ENCODE peak calls at places on chromosomes 4 and X, in five cellular contexts. One of them, this sample, is unnamed.

GRCh38 chr4:83074086-83074704 is 39.2 kb downstream of the COPS4 start:
- DNase-seq in A549: peak
- DNase-seq in suprapubic skin: no peak
- DNase-seq in vagina: no peak
- DNase-seq in lower lobe of right lung: no peak
- DNase-seq in this sample: peak

GRCh38 chr4:169215656-169216055 is 55.1 kb downstream of the SH3RF1 start:
- DNase-seq in A549: no peak
- DNase-seq in suprapubic skin: no peak
- DNase-seq in vagina: no peak
- DNase-seq in lower lobe of right lung: no peak
- DNase-seq in this sample: no peak

GRCh38 chrX:19863237-19864223 is 23.9 kb downstream of the SH3KBP1 start:
- DNase-seq in A549: no peak
- DNase-seq in suprapubic skin: no peak
- DNase-seq in vagina: no peak
- DNase-seq in lower lobe of right lung: no peak
- DNase-seq in this sample: no peak

GRCh38 chr4:15100994-15101695 is 98.9 kb downstream of the CPEB2 start:
- DNase-seq in A549: no peak
- DNase-seq in suprapubic skin: no peak
- DNase-seq in vagina: no peak
- DNase-seq in lower lobe of right lung: no peak
- DNase-seq in this sample: peak

GRCh38 chrX:1564750-1565683 is 26.4 kb upstream of the AKAP17A start:
- DNase-seq in A549: no peak
- DNase-seq in suprapubic skin: peak
- DNase-seq in vagina: peak
- DNase-seq in lower lobe of right lung: no peak
- DNase-seq in this sample: no peak

GRCh38 chrX:25005382-25006185 is 10.2 kb downstream of the ARX start:
- DNase-seq in A549: no peak
- DNase-seq in suprapubic skin: no peak
- DNase-seq in vagina: no peak
- DNase-seq in lower lobe of right lung: no peak
- DNase-seq in this sample: no peak

GRCh38 chr4:86235549-86235948 is 124.3 kb downstream of the MAPK10 start:
- DNase-seq in A549: no peak
- DNase-seq in suprapubic skin: no peak
- DNase-seq in vagina: no peak
- DNase-seq in lower lobe of right lung: no peak
- DNase-seq in this sample: no peak

GRCh38 chrX:30935985-30936384 is 46.9 kb upstream of the TAB3 start:
- DNase-seq in A549: peak
- DNase-seq in suprapubic skin: no peak
- DNase-seq in vagina: no peak
- DNase-seq in lower lobe of right lung: no peak
- DNase-seq in this sample: peak

GRCh38 chrX:19683817-19684216 is 168.5 kb upstream of the MAP3K15 start:
- DNase-seq in A549: no peak
- DNase-seq in suprapubic skin: no peak
- DNase-seq in vagina: no peak
- DNase-seq in lower lobe of right lung: no peak
- DNase-seq in this sample: no peak

GRCh38 chr4:10942166-10942565 is 257.6 kb upstream of the CLNK start:
- DNase-seq in A549: no peak
- DNase-seq in suprapubic skin: no peak
- DNase-seq in vagina: no peak
- DNase-seq in lower lobe of right lung: no peak
- DNase-seq in this sample: peak

GRCh38 chr4:2432991-2433530 is 14.3 kb downstream of the CFAP99 start:
- DNase-seq in A549: no peak
- DNase-seq in suprapubic skin: no peak
- DNase-seq in vagina: no peak
- DNase-seq in lower lobe of right lung: no peak
- DNase-seq in this sample: no peak

GRCh38 chr4:145937990-145938611 is 522 bp downstream of the ZNF827 start:
- DNase-seq in A549: no peak
- DNase-seq in suprapubic skin: no peak
- DNase-seq in vagina: no peak
- DNase-seq in lower lobe of right lung: no peak
- DNase-seq in this sample: peak

GRCh38 chrX:136810493-136810892 is 29.8 kb upstream of the ARHGEF6 start:
- DNase-seq in A549: no peak
- DNase-seq in suprapubic skin: no peak
- DNase-seq in vagina: no peak
- DNase-seq in lower lobe of right lung: no peak
- DNase-seq in this sample: no peak

GRCh38 chr4:141220271-141220654 is 432 bp upstream of the ZNF330 start:
- DNase-seq in A549: no peak
- DNase-seq in suprapubic skin: no peak
- DNase-seq in vagina: no peak
- DNase-seq in lower lobe of right lung: no peak
- DNase-seq in this sample: no peak

GRCh38 chr4:186810613-186811150 is 87.0 kb upstream of the FAT1 start:
- DNase-seq in A549: no peak
- DNase-seq in suprapubic skin: no peak
- DNase-seq in vagina: no peak
- DNase-seq in lower lobe of right lung: no peak
- DNase-seq in this sample: no peak

GRCh38 chr4:145234086-145234694 is 53.8 kb upstream of the OTUD4 start:
- DNase-seq in A549: peak
- DNase-seq in suprapubic skin: no peak
- DNase-seq in vagina: no peak
- DNase-seq in lower lobe of right lung: no peak
- DNase-seq in this sample: peak

GRCh38 chrX:9656277-9656676 is 109.4 kb downstream of the GPR143 start:
- DNase-seq in A549: no peak
- DNase-seq in suprapubic skin: no peak
- DNase-seq in vagina: no peak
- DNase-seq in lower lobe of right lung: no peak
- DNase-seq in this sample: no peak

GRCh38 chr4:156169861-156170260 is 216.2 kb upstream of the CTSO start:
- DNase-seq in A549: no peak
- DNase-seq in suprapubic skin: no peak
- DNase-seq in vagina: no peak
- DNase-seq in lower lobe of right lung: no peak
- DNase-seq in this sample: peak

GRCh38 chr4:80374180-80374579 is 38.6 kb downstream of the CFAP299 start:
- DNase-seq in A549: no peak
- DNase-seq in suprapubic skin: no peak
- DNase-seq in vagina: no peak
- DNase-seq in lower lobe of right lung: no peak
- DNase-seq in this sample: no peak

GRCh38 chr4:40423735-40424134 is 88.6 kb downstream of the CHRNA9 start:
- DNase-seq in A549: no peak
- DNase-seq in suprapubic skin: no peak
- DNase-seq in vagina: no peak
- DNase-seq in lower lobe of right lung: no peak
- DNase-seq in this sample: peak
- TF ChIP-seq CTCF in A549: no peak
- TF ChIP-seq CTCF in suprapubic skin: no peak
- TF ChIP-seq CTCF in vagina: no peak
- TF ChIP-seq CTCF in lower lobe of right lung: no peak
- TF ChIP-seq CTCF in this sample: no peak

DNA sequence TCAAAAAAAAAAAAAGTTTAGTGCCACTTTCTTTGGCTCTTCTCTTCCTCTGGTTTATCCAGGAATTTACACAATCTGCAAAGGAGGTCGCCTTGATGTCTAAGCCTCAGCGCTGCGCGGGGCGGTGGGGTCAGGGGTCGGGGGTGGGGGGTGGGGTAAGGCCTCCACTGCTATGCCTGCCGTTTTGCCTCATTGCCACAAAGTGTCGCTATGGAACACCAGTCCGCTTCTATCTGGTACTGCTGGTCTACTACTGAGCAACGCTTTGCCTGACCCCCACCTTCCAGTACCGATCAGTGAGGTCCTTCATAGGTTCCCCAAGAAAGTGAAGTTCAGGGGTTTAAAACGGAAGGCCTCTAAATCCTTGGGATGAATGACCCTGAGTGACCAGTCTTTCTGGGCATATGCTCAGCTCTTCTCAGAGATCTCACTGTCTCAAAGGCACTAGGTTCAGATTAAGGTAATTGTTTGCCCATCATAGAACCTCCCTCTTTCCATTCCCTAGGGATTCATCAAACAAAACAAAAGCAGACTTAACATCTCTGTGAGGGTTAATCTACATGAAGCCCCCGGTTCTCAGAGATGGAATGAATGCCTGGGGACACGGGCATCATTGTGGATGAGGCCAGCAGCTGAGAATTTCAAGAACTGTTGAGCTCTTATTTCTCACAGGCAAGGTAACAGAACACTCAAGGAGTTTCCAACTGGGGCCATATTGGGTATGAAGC is 16.9 kb upstream of the TSR2 start:
- DNase-seq in A549: no peak
- DNase-seq in suprapubic skin: no peak
- DNase-seq in vagina: no peak
- DNase-seq in lower lobe of right lung: no peak
- DNase-seq in this sample: no peak
- TF ChIP-seq CTCF in A549: no peak
- TF ChIP-seq CTCF in suprapubic skin: no peak
- TF ChIP-seq CTCF in vagina: no peak
- TF ChIP-seq CTCF in lower lobe of right lung: no peak
- TF ChIP-seq CTCF in this sample: no peak

GRCh38 chr4:932713-933070 is 432 bp downstream of the TMEM175 start:
- DNase-seq in A549: no peak
- DNase-seq in suprapubic skin: peak
- DNase-seq in vagina: no peak
- DNase-seq in lower lobe of right lung: no peak
- DNase-seq in this sample: no peak
- TF ChIP-seq CTCF in A549: no peak
- TF ChIP-seq CTCF in suprapubic skin: no peak
- TF ChIP-seq CTCF in vagina: no peak
- TF ChIP-seq CTCF in lower lobe of right lung: no peak
- TF ChIP-seq CTCF in this sample: no peak

GRCh38 chr4:118865091-118865708 is 23.5 kb upstream of the SYNPO2 start:
- DNase-seq in A549: peak
- DNase-seq in suprapubic skin: no peak
- DNase-seq in vagina: no peak
- DNase-seq in lower lobe of right lung: no peak
- DNase-seq in this sample: peak
- TF ChIP-seq CTCF in A549: peak
- TF ChIP-seq CTCF in suprapubic skin: peak
- TF ChIP-seq CTCF in vagina: peak
- TF ChIP-seq CTCF in lower lobe of right lung: peak
- TF ChIP-seq CTCF in this sample: peak

DNA sequence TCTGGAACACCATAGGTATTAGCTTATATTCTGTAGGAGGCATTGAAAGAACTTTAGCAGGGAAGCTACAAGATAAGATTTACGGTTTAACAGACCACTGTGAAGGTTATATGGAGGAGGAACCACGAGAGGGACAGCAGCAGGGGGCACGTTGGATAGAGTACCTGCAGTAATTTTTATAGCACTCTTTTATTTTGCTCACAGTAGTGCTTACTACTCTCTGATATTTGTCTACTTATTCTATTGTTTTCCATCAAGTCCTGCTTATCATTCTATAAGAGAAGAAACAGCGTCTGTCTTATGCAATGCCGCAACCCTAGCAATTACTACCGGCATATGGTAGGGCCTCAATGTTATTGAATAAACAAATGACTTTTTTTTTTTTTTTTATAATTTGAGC is 122.5 kb downstream of the PCDH7 start:
- DNase-seq in A549: no peak
- DNase-seq in suprapubic skin: no peak
- DNase-seq in vagina: no peak
- DNase-seq in lower lobe of right lung: no peak
- DNase-seq in this sample: no peak
- TF ChIP-seq CTCF in A549: no peak
- TF ChIP-seq CTCF in suprapubic skin: no peak
- TF ChIP-seq CTCF in vagina: no peak
- TF ChIP-seq CTCF in lower lobe of right lung: no peak
- TF ChIP-seq CTCF in this sample: no peak

DNA sequence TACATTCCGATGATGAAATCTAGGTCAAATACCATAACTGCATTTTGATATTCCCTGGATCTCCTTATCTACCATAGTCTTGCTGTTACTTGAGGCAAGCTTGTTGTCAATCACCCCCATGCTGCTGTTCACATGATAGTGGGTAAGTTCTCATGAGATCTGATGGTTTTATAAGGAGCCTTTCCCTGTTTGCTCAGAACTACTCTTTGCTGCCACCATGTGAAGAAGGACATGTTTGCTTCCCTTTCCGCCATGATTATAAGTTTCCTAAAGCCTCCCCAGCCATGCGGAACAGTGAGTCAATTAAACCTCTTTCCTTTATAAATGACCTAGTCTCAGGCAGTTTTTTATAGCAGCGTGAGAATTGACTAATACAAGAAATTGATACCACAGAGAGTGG is 432.0 kb downstream of the GLUD2 start:
- DNase-seq in A549: no peak
- DNase-seq in suprapubic skin: no peak
- DNase-seq in vagina: no peak
- DNase-seq in lower lobe of right lung: no peak
- DNase-seq in this sample: no peak
- TF ChIP-seq CTCF in A549: no peak
- TF ChIP-seq CTCF in suprapubic skin: no peak
- TF ChIP-seq CTCF in vagina: no peak
- TF ChIP-seq CTCF in lower lobe of right lung: no peak
- TF ChIP-seq CTCF in this sample: no peak

GRCh38 chr4:7323872-7324650 is 110.7 kb downstream of the PSAPL1 start:
- DNase-seq in A549: peak
- DNase-seq in suprapubic skin: no peak
- DNase-seq in vagina: no peak
- DNase-seq in lower lobe of right lung: peak
- DNase-seq in this sample: no peak
- TF ChIP-seq CTCF in A549: no peak
- TF ChIP-seq CTCF in suprapubic skin: no peak
- TF ChIP-seq CTCF in vagina: no peak
- TF ChIP-seq CTCF in lower lobe of right lung: no peak
- TF ChIP-seq CTCF in this sample: no peak

DNA sequence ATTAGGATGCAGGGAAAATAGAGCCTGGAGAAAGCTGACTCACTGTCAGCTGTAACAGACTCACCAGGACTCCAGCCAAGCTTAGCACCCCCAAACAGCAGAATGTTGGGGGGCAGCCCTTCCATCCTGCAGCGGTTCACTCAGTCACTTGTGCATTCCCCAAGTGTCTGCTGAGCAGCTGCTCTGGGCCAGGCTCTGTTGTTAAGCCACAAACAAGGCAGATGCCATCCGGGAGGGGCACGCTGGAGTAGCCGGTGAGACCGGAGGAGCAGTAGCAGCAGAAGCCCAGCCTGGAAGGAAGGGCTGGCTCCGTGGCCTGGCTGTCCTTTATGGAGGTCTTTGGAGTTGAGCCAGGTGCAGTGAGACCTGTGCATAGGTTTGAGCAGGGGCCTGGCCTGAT is 22.0 kb downstream of the CCNQ start:
- DNase-seq in A549: no peak
- DNase-seq in suprapubic skin: no peak
- DNase-seq in vagina: no peak
- DNase-seq in lower lobe of right lung: no peak
- DNase-seq in this sample: no peak
- TF ChIP-seq CTCF in A549: no peak
- TF ChIP-seq CTCF in suprapubic skin: no peak
- TF ChIP-seq CTCF in vagina: no peak
- TF ChIP-seq CTCF in lower lobe of right lung: no peak
- TF ChIP-seq CTCF in this sample: no peak